ENCODE peak calls at places on chromosome 21, in nine cellular contexts. One of them, this sample, is unnamed.

GRCh38 chr21:36747114-36747814 is 48.3 kb downstream of the SIM2 start:
- DNase-seq in psoas muscle: no peak
- DNase-seq in H1: no peak
- DNase-seq in HEK293T: no peak
- DNase-seq in endothelial cell of umbilical vein: no peak
- DNase-seq in AG04450: no peak
- DNase-seq in ELR: no peak
- DNase-seq in activated naive CD8-positive, alpha-beta T cell treated with anti-CD3 and anti-CD28 coated beads, Interleukin-2, amount 50 U/mL, for 24 hours: no peak
- DNase-seq in stimulated activated CD8-positive, alpha-beta memory T cell treated with anti-CD3 and anti-CD28 coated beads, Interleukin-7, amount 100 ng/mL, for 24 hours: no peak
- DNase-seq in this sample: peak

GRCh38 chr21:18986197-18986596 is 582.6 kb upstream of the TMPRSS15 start:
- DNase-seq in endothelial cell of umbilical vein: no peak
- DNase-seq in stimulated activated CD8-positive, alpha-beta memory T cell treated with anti-CD3 and anti-CD28 coated beads, Interleukin-7, amount 100 ng/mL, for 24 hours: no peak
- DNase-seq in AG04450: no peak
- DNase-seq in psoas muscle: no peak
- DNase-seq in ELR: no peak
- DNase-seq in HEK293T: no peak
- DNase-seq in H1: no peak
- DNase-seq in activated naive CD8-positive, alpha-beta T cell treated with anti-CD3 and anti-CD28 coated beads, Interleukin-2, amount 50 U/mL, for 24 hours: no peak
- DNase-seq in this sample: no peak

GRCh38 chr21:45508607-45509565 is 33.4 kb downstream of the SLC19A1 start:
- DNase-seq in stimulated activated CD8-positive, alpha-beta memory T cell treated with anti-CD3 and anti-CD28 coated beads, Interleukin-7, amount 100 ng/mL, for 24 hours: no peak
- DNase-seq in activated naive CD8-positive, alpha-beta T cell treated with anti-CD3 and anti-CD28 coated beads, Interleukin-2, amount 50 U/mL, for 24 hours: no peak
- DNase-seq in H1: no peak
- DNase-seq in HEK293T: no peak
- DNase-seq in AG04450: no peak
- DNase-seq in ELR: peak
- DNase-seq in endothelial cell of umbilical vein: no peak
- DNase-seq in psoas muscle: peak
- DNase-seq in this sample: no peak

GRCh38 chr21:27164208-27165172 is 197.6 kb upstream of the ADAMTS5 start:
- DNase-seq in endothelial cell of umbilical vein: no peak
- DNase-seq in stimulated activated CD8-positive, alpha-beta memory T cell treated with anti-CD3 and anti-CD28 coated beads, Interleukin-7, amount 100 ng/mL, for 24 hours: no peak
- DNase-seq in H1: no peak
- DNase-seq in ELR: no peak
- DNase-seq in activated naive CD8-positive, alpha-beta T cell treated with anti-CD3 and anti-CD28 coated beads, Interleukin-2, amount 50 U/mL, for 24 hours: no peak
- DNase-seq in psoas muscle: no peak
- DNase-seq in AG04450: no peak
- DNase-seq in HEK293T: no peak
- DNase-seq in this sample: no peak

GRCh38 chr21:29075706-29076447 is 2.4 kb upstream of the CCT8 start:
- DNase-seq in psoas muscle: no peak
- DNase-seq in activated naive CD8-positive, alpha-beta T cell treated with anti-CD3 and anti-CD28 coated beads, Interleukin-2, amount 50 U/mL, for 24 hours: no peak
- DNase-seq in endothelial cell of umbilical vein: no peak
- DNase-seq in AG04450: no peak
- DNase-seq in ELR: peak
- DNase-seq in H1: no peak
- DNase-seq in stimulated activated CD8-positive, alpha-beta memory T cell treated with anti-CD3 and anti-CD28 coated beads, Interleukin-7, amount 100 ng/mL, for 24 hours: no peak
- DNase-seq in HEK293T: no peak
- DNase-seq in this sample: no peak

GRCh38 chr21:38980416-38981319 is 174.9 kb downstream of the ETS2 start:
- DNase-seq in H1: no peak
- DNase-seq in AG04450: no peak
- DNase-seq in psoas muscle: no peak
- DNase-seq in ELR: no peak
- DNase-seq in activated naive CD8-positive, alpha-beta T cell treated with anti-CD3 and anti-CD28 coated beads, Interleukin-2, amount 50 U/mL, for 24 hours: no peak
- DNase-seq in HEK293T: no peak
- DNase-seq in stimulated activated CD8-positive, alpha-beta memory T cell treated with anti-CD3 and anti-CD28 coated beads, Interleukin-7, amount 100 ng/mL, for 24 hours: no peak
- DNase-seq in endothelial cell of umbilical vein: no peak
- DNase-seq in this sample: no peak

GRCh38 chr21:45427331-45428271 is 22.6 kb downstream of the COL18A1 start:
- DNase-seq in H1: no peak
- DNase-seq in activated naive CD8-positive, alpha-beta T cell treated with anti-CD3 and anti-CD28 coated beads, Interleukin-2, amount 50 U/mL, for 24 hours: no peak
- DNase-seq in stimulated activated CD8-positive, alpha-beta memory T cell treated with anti-CD3 and anti-CD28 coated beads, Interleukin-7, amount 100 ng/mL, for 24 hours: no peak
- DNase-seq in ELR: peak
- DNase-seq in AG04450: peak
- DNase-seq in psoas muscle: peak
- DNase-seq in endothelial cell of umbilical vein: peak
- DNase-seq in HEK293T: no peak
- DNase-seq in this sample: peak

GRCh38 chr21:45876381-45877159 is 105.0 kb upstream of the COL6A1 start:
- DNase-seq in ELR: no peak
- DNase-seq in activated naive CD8-positive, alpha-beta T cell treated with anti-CD3 and anti-CD28 coated beads, Interleukin-2, amount 50 U/mL, for 24 hours: no peak
- DNase-seq in H1: no peak
- DNase-seq in psoas muscle: peak
- DNase-seq in HEK293T: no peak
- DNase-seq in stimulated activated CD8-positive, alpha-beta memory T cell treated with anti-CD3 and anti-CD28 coated beads, Interleukin-7, amount 100 ng/mL, for 24 hours: no peak
- DNase-seq in endothelial cell of umbilical vein: no peak
- DNase-seq in AG04450: no peak
- DNase-seq in this sample: no peak

GRCh38 chr21:42406201-42406601 is 2.5 kb downstream of the UBASH3A start:
- DNase-seq in stimulated activated CD8-positive, alpha-beta memory T cell treated with anti-CD3 and anti-CD28 coated beads, Interleukin-7, amount 100 ng/mL, for 24 hours: no peak
- DNase-seq in AG04450: no peak
- DNase-seq in activated naive CD8-positive, alpha-beta T cell treated with anti-CD3 and anti-CD28 coated beads, Interleukin-2, amount 50 U/mL, for 24 hours: peak
- DNase-seq in endothelial cell of umbilical vein: no peak
- DNase-seq in HEK293T: no peak
- DNase-seq in ELR: no peak
- DNase-seq in H1: no peak
- DNase-seq in psoas muscle: no peak
- DNase-seq in this sample: no peak

GRCh38 chr21:21114456-21114855 is 116.2 kb downstream of the NCAM2 start:
- DNase-seq in activated naive CD8-positive, alpha-beta T cell treated with anti-CD3 and anti-CD28 coated beads, Interleukin-2, amount 50 U/mL, for 24 hours: no peak
- DNase-seq in psoas muscle: no peak
- DNase-seq in ELR: no peak
- DNase-seq in HEK293T: no peak
- DNase-seq in H1: no peak
- DNase-seq in endothelial cell of umbilical vein: no peak
- DNase-seq in stimulated activated CD8-positive, alpha-beta memory T cell treated with anti-CD3 and anti-CD28 coated beads, Interleukin-7, amount 100 ng/mL, for 24 hours: no peak
- DNase-seq in AG04450: no peak
- DNase-seq in this sample: no peak

GRCh38 chr21:19256934-19257660 is 853.5 kb upstream of the TMPRSS15 start:
- DNase-seq in psoas muscle: no peak
- DNase-seq in AG04450: no peak
- DNase-seq in ELR: no peak
- DNase-seq in stimulated activated CD8-positive, alpha-beta memory T cell treated with anti-CD3 and anti-CD28 coated beads, Interleukin-7, amount 100 ng/mL, for 24 hours: no peak
- DNase-seq in endothelial cell of umbilical vein: no peak
- DNase-seq in HEK293T: no peak
- DNase-seq in H1: no peak
- DNase-seq in activated naive CD8-positive, alpha-beta T cell treated with anti-CD3 and anti-CD28 coated beads, Interleukin-2, amount 50 U/mL, for 24 hours: no peak
- DNase-seq in this sample: no peak

GRCh38 chr21:24895885-24896734 is 711.2 kb downstream of the MRPL39 start:
- DNase-seq in activated naive CD8-positive, alpha-beta T cell treated with anti-CD3 and anti-CD28 coated beads, Interleukin-2, amount 50 U/mL, for 24 hours: no peak
- DNase-seq in AG04450: no peak
- DNase-seq in ELR: peak
- DNase-seq in H1: peak
- DNase-seq in psoas muscle: no peak
- DNase-seq in endothelial cell of umbilical vein: no peak
- DNase-seq in HEK293T: no peak
- DNase-seq in stimulated activated CD8-positive, alpha-beta memory T cell treated with anti-CD3 and anti-CD28 coated beads, Interleukin-7, amount 100 ng/mL, for 24 hours: no peak
- DNase-seq in this sample: peak

GRCh38 chr21:25361765-25362164 is 245.5 kb downstream of the MRPL39 start:
- DNase-seq in ELR: no peak
- DNase-seq in activated naive CD8-positive, alpha-beta T cell treated with anti-CD3 and anti-CD28 coated beads, Interleukin-2, amount 50 U/mL, for 24 hours: no peak
- DNase-seq in H1: no peak
- DNase-seq in HEK293T: no peak
- DNase-seq in endothelial cell of umbilical vein: no peak
- DNase-seq in stimulated activated CD8-positive, alpha-beta memory T cell treated with anti-CD3 and anti-CD28 coated beads, Interleukin-7, amount 100 ng/mL, for 24 hours: no peak
- DNase-seq in psoas muscle: no peak
- DNase-seq in AG04450: no peak
- DNase-seq in this sample: no peak

GRCh38 chr21:14451520-14451919 is 68.6 kb upstream of the HSPA13 start:
- DNase-seq in ELR: no peak
- DNase-seq in H1: no peak
- DNase-seq in endothelial cell of umbilical vein: no peak
- DNase-seq in psoas muscle: no peak
- DNase-seq in AG04450: no peak
- DNase-seq in HEK293T: no peak
- DNase-seq in stimulated activated CD8-positive, alpha-beta memory T cell treated with anti-CD3 and anti-CD28 coated beads, Interleukin-7, amount 100 ng/mL, for 24 hours: no peak
- DNase-seq in activated naive CD8-positive, alpha-beta T cell treated with anti-CD3 and anti-CD28 coated beads, Interleukin-2, amount 50 U/mL, for 24 hours: no peak
- DNase-seq in this sample: no peak

GRCh38 chr21:25925936-25926335 is 191.2 kb downstream of the GABPA start:
- DNase-seq in stimulated activated CD8-positive, alpha-beta memory T cell treated with anti-CD3 and anti-CD28 coated beads, Interleukin-7, amount 100 ng/mL, for 24 hours: no peak
- DNase-seq in activated naive CD8-positive, alpha-beta T cell treated with anti-CD3 and anti-CD28 coated beads, Interleukin-2, amount 50 U/mL, for 24 hours: no peak
- DNase-seq in AG04450: no peak
- DNase-seq in psoas muscle: no peak
- DNase-seq in HEK293T: no peak
- DNase-seq in ELR: no peak
- DNase-seq in endothelial cell of umbilical vein: peak
- DNase-seq in H1: no peak
- DNase-seq in this sample: no peak

GRCh38 chr21:25639922-25640670 is 1.0 kb downstream of the JAM2 start:
- DNase-seq in AG04450: no peak
- DNase-seq in HEK293T: peak
- DNase-seq in stimulated activated CD8-positive, alpha-beta memory T cell treated with anti-CD3 and anti-CD28 coated beads, Interleukin-7, amount 100 ng/mL, for 24 hours: no peak
- DNase-seq in endothelial cell of umbilical vein: peak
- DNase-seq in activated naive CD8-positive, alpha-beta T cell treated with anti-CD3 and anti-CD28 coated beads, Interleukin-2, amount 50 U/mL, for 24 hours: peak
- DNase-seq in ELR: peak
- DNase-seq in H1: peak
- DNase-seq in psoas muscle: peak
- DNase-seq in this sample: peak

GRCh38 chr21:29647353-29647781 is 292.4 kb downstream of the GRIK1 start:
- DNase-seq in H1: no peak
- DNase-seq in AG04450: peak
- DNase-seq in stimulated activated CD8-positive, alpha-beta memory T cell treated with anti-CD3 and anti-CD28 coated beads, Interleukin-7, amount 100 ng/mL, for 24 hours: no peak
- DNase-seq in psoas muscle: no peak
- DNase-seq in ELR: no peak
- DNase-seq in activated naive CD8-positive, alpha-beta T cell treated with anti-CD3 and anti-CD28 coated beads, Interleukin-2, amount 50 U/mL, for 24 hours: no peak
- DNase-seq in endothelial cell of umbilical vein: peak
- DNase-seq in HEK293T: no peak
- DNase-seq in this sample: no peak

GRCh38 chr21:46027855-46028493 is 46.4 kb downstream of the COL6A1 start:
- DNase-seq in endothelial cell of umbilical vein: no peak
- DNase-seq in H1: no peak
- DNase-seq in stimulated activated CD8-positive, alpha-beta memory T cell treated with anti-CD3 and anti-CD28 coated beads, Interleukin-7, amount 100 ng/mL, for 24 hours: no peak
- DNase-seq in AG04450: peak
- DNase-seq in psoas muscle: no peak
- DNase-seq in ELR: no peak
- DNase-seq in activated naive CD8-positive, alpha-beta T cell treated with anti-CD3 and anti-CD28 coated beads, Interleukin-2, amount 50 U/mL, for 24 hours: no peak
- DNase-seq in HEK293T: no peak
- DNase-seq in this sample: no peak

GRCh38 chr21:33279330-33279820 is 13.2 kb downstream of the IL10RB start:
- DNase-seq in AG04450: no peak
- DNase-seq in ELR: no peak
- DNase-seq in HEK293T: no peak
- DNase-seq in endothelial cell of umbilical vein: no peak
- DNase-seq in activated naive CD8-positive, alpha-beta T cell treated with anti-CD3 and anti-CD28 coated beads, Interleukin-2, amount 50 U/mL, for 24 hours: no peak
- DNase-seq in stimulated activated CD8-positive, alpha-beta memory T cell treated with anti-CD3 and anti-CD28 coated beads, Interleukin-7, amount 100 ng/mL, for 24 hours: no peak
- DNase-seq in H1: no peak
- DNase-seq in psoas muscle: no peak
- DNase-seq in this sample: no peak

GRCh38 chr21:43815991-43816390 is 26.6 kb downstream of the RRP1 start:
- DNase-seq in psoas muscle: peak
- DNase-seq in endothelial cell of umbilical vein: no peak
- DNase-seq in ELR: no peak
- DNase-seq in HEK293T: no peak
- DNase-seq in stimulated activated CD8-positive, alpha-beta memory T cell treated with anti-CD3 and anti-CD28 coated beads, Interleukin-7, amount 100 ng/mL, for 24 hours: no peak
- DNase-seq in AG04450: no peak
- DNase-seq in H1: no peak
- DNase-seq in activated naive CD8-positive, alpha-beta T cell treated with anti-CD3 and anti-CD28 coated beads, Interleukin-2, amount 50 U/mL, for 24 hours: no peak
- DNase-seq in this sample: no peak

GRCh38 chr21:45078877-45079281 is 4.5 kb downstream of the ADARB1 start:
- DNase-seq in ELR: peak
- DNase-seq in HEK293T: no peak
- DNase-seq in psoas muscle: no peak
- DNase-seq in endothelial cell of umbilical vein: no peak
- DNase-seq in activated naive CD8-positive, alpha-beta T cell treated with anti-CD3 and anti-CD28 coated beads, Interleukin-2, amount 50 U/mL, for 24 hours: peak
- DNase-seq in H1: no peak
- DNase-seq in stimulated activated CD8-positive, alpha-beta memory T cell treated with anti-CD3 and anti-CD28 coated beads, Interleukin-7, amount 100 ng/mL, for 24 hours: peak
- DNase-seq in AG04450: peak
- DNase-seq in this sample: no peak

GRCh38 chr21:18138507-18138906 is 106.1 kb upstream of the CHODL start:
- DNase-seq in AG04450: no peak
- DNase-seq in stimulated activated CD8-positive, alpha-beta memory T cell treated with anti-CD3 and anti-CD28 coated beads, Interleukin-7, amount 100 ng/mL, for 24 hours: no peak
- DNase-seq in ELR: no peak
- DNase-seq in endothelial cell of umbilical vein: no peak
- DNase-seq in activated naive CD8-positive, alpha-beta T cell treated with anti-CD3 and anti-CD28 coated beads, Interleukin-2, amount 50 U/mL, for 24 hours: no peak
- DNase-seq in HEK293T: no peak
- DNase-seq in H1: no peak
- DNase-seq in psoas muscle: no peak
- DNase-seq in this sample: no peak

GRCh38 chr21:32371913-32372314 is 20.9 kb downstream of the URB1 start:
- DNase-seq in AG04450: peak
- DNase-seq in HEK293T: no peak
- DNase-seq in endothelial cell of umbilical vein: peak
- DNase-seq in psoas muscle: no peak
- DNase-seq in stimulated activated CD8-positive, alpha-beta memory T cell treated with anti-CD3 and anti-CD28 coated beads, Interleukin-7, amount 100 ng/mL, for 24 hours: no peak
- DNase-seq in ELR: peak
- DNase-seq in H1: no peak
- DNase-seq in activated naive CD8-positive, alpha-beta T cell treated with anti-CD3 and anti-CD28 coated beads, Interleukin-2, amount 50 U/mL, for 24 hours: no peak
- DNase-seq in this sample: no peak

GRCh38 chr21:33937931-33938339 is 22.3 kb upstream of the ATP5PO start:
- DNase-seq in ELR: no peak
- DNase-seq in HEK293T: no peak
- DNase-seq in endothelial cell of umbilical vein: no peak
- DNase-seq in stimulated activated CD8-positive, alpha-beta memory T cell treated with anti-CD3 and anti-CD28 coated beads, Interleukin-7, amount 100 ng/mL, for 24 hours: no peak
- DNase-seq in H1: peak
- DNase-seq in psoas muscle: no peak
- DNase-seq in AG04450: no peak
- DNase-seq in activated naive CD8-positive, alpha-beta T cell treated with anti-CD3 and anti-CD28 coated beads, Interleukin-2, amount 50 U/mL, for 24 hours: peak
- DNase-seq in this sample: no peak

GRCh38 chr21:28714795-28715464 is 277.7 kb downstream of the LTN1 start:
- DNase-seq in activated naive CD8-positive, alpha-beta T cell treated with anti-CD3 and anti-CD28 coated beads, Interleukin-2, amount 50 U/mL, for 24 hours: no peak
- DNase-seq in psoas muscle: no peak
- DNase-seq in stimulated activated CD8-positive, alpha-beta memory T cell treated with anti-CD3 and anti-CD28 coated beads, Interleukin-7, amount 100 ng/mL, for 24 hours: no peak
- DNase-seq in ELR: peak
- DNase-seq in H1: no peak
- DNase-seq in endothelial cell of umbilical vein: no peak
- DNase-seq in AG04450: peak
- DNase-seq in HEK293T: no peak
- DNase-seq in this sample: no peak

GRCh38 chr21:42522271-42522670 is 8.6 kb downstream of the SLC37A1 start:
- DNase-seq in HEK293T: no peak
- DNase-seq in activated naive CD8-positive, alpha-beta T cell treated with anti-CD3 and anti-CD28 coated beads, Interleukin-2, amount 50 U/mL, for 24 hours: no peak
- DNase-seq in AG04450: no peak
- DNase-seq in stimulated activated CD8-positive, alpha-beta memory T cell treated with anti-CD3 and anti-CD28 coated beads, Interleukin-7, amount 100 ng/mL, for 24 hours: no peak
- DNase-seq in psoas muscle: no peak
- DNase-seq in H1: no peak
- DNase-seq in endothelial cell of umbilical vein: no peak
- DNase-seq in ELR: no peak
- DNase-seq in this sample: no peak

GRCh38 chr21:42830456-42831455 is 48.6 kb downstream of the WDR4 start:
- DNase-seq in stimulated activated CD8-positive, alpha-beta memory T cell treated with anti-CD3 and anti-CD28 coated beads, Interleukin-7, amount 100 ng/mL, for 24 hours: no peak
- DNase-seq in psoas muscle: no peak
- DNase-seq in H1: peak
- DNase-seq in AG04450: no peak
- DNase-seq in HEK293T: no peak
- DNase-seq in ELR: no peak
- DNase-seq in endothelial cell of umbilical vein: no peak
- DNase-seq in activated naive CD8-positive, alpha-beta T cell treated with anti-CD3 and anti-CD28 coated beads, Interleukin-2, amount 50 U/mL, for 24 hours: no peak
- DNase-seq in this sample: no peak

GRCh38 chr21:44985441-44986401 is 45.9 kb downstream of the SLX9 start:
- DNase-seq in psoas muscle: peak
- DNase-seq in H1: no peak
- DNase-seq in stimulated activated CD8-positive, alpha-beta memory T cell treated with anti-CD3 and anti-CD28 coated beads, Interleukin-7, amount 100 ng/mL, for 24 hours: no peak
- DNase-seq in AG04450: no peak
- DNase-seq in endothelial cell of umbilical vein: no peak
- DNase-seq in activated naive CD8-positive, alpha-beta T cell treated with anti-CD3 and anti-CD28 coated beads, Interleukin-2, amount 50 U/mL, for 24 hours: no peak
- DNase-seq in HEK293T: no peak
- DNase-seq in ELR: no peak
- DNase-seq in this sample: no peak

GRCh38 chr21:17711896-17712295 is 99.2 kb upstream of the BTG3 start:
- DNase-seq in endothelial cell of umbilical vein: no peak
- DNase-seq in H1: no peak
- DNase-seq in HEK293T: no peak
- DNase-seq in ELR: no peak
- DNase-seq in psoas muscle: no peak
- DNase-seq in stimulated activated CD8-positive, alpha-beta memory T cell treated with anti-CD3 and anti-CD28 coated beads, Interleukin-7, amount 100 ng/mL, for 24 hours: no peak
- DNase-seq in activated naive CD8-positive, alpha-beta T cell treated with anti-CD3 and anti-CD28 coated beads, Interleukin-2, amount 50 U/mL, for 24 hours: no peak
- DNase-seq in AG04450: no peak
- DNase-seq in this sample: no peak

GRCh38 chr21:37866027-37866426 is 50.2 kb downstream of the KCNJ6 start:
- DNase-seq in AG04450: no peak
- DNase-seq in endothelial cell of umbilical vein: no peak
- DNase-seq in stimulated activated CD8-positive, alpha-beta memory T cell treated with anti-CD3 and anti-CD28 coated beads, Interleukin-7, amount 100 ng/mL, for 24 hours: no peak
- DNase-seq in activated naive CD8-positive, alpha-beta T cell treated with anti-CD3 and anti-CD28 coated beads, Interleukin-2, amount 50 U/mL, for 24 hours: no peak
- DNase-seq in psoas muscle: no peak
- DNase-seq in H1: no peak
- DNase-seq in HEK293T: no peak
- DNase-seq in ELR: peak
- DNase-seq in this sample: no peak

GRCh38 chr21:41121785-41122415 is 46.1 kb upstream of the BACE2 start:
- DNase-seq in H1: peak
- DNase-seq in stimulated activated CD8-positive, alpha-beta memory T cell treated with anti-CD3 and anti-CD28 coated beads, Interleukin-7, amount 100 ng/mL, for 24 hours: peak
- DNase-seq in activated naive CD8-positive, alpha-beta T cell treated with anti-CD3 and anti-CD28 coated beads, Interleukin-2, amount 50 U/mL, for 24 hours: peak
- DNase-seq in ELR: peak
- DNase-seq in AG04450: peak
- DNase-seq in psoas muscle: peak
- DNase-seq in HEK293T: peak
- DNase-seq in endothelial cell of umbilical vein: peak
- DNase-seq in this sample: peak

This sample was measured in WTC11.